ENCODE peak calls at places on chromosomes 11 and 22, in five cellular contexts. S is T47D; T is effector memory CD8-positive, alpha-beta T cell; B is HFFc6; M is ELR. I is an unnamed sample.

GRCh38 chr11:62025429-62026105 is 58.1 kb upstream of the FTH1 start:
- DNase-seq in S (no peak), T (peak), B (peak), M (peak), I (no peak)

GRCh38 chr22:40733919-40734318 is 54.6 kb downstream of the MCHR1 start:
- DNase-seq in S (no peak), T (no peak), B (no peak), M (no peak), I (no peak)

GRCh38 chr11:62411524-62411923 is 7.3 kb upstream of the SCGB1A1 start:
- DNase-seq in S (no peak), T (no peak), B (no peak), M (no peak), I (no peak)

GRCh38 chr11:102680945-102681344 is 24.6 kb downstream of the MMP27 start:
- DNase-seq in S (no peak), T (no peak), B (peak), M (peak), I (no peak)

GRCh38 chr11:79087957-79088318 is 352.9 kb downstream of the TENM4 start:
- DNase-seq in S (no peak), T (no peak), B (no peak), M (no peak), I (no peak)

GRCh38 chr11:14418801-14419417 is 59.9 kb upstream of the RRAS2 start:
- DNase-seq in S (no peak), T (no peak), B (no peak), M (peak), I (no peak)

GRCh38 chr11:82523141-82523540 is 210.5 kb downstream of the FAM181B start:
- DNase-seq in S (no peak), T (no peak), B (no peak), M (no peak), I (peak)

GRCh38 chr11:118226294-118226693 is 1.5 kb upstream of the JAML start:
- DNase-seq in S (no peak), T (no peak), B (peak), M (peak), I (no peak)

GRCh38 chr11:128328955-128329551 is 258.3 kb downstream of the ETS1 start:
- DNase-seq in S (no peak), T (no peak), B (no peak), M (peak), I (no peak)

GRCh38 chr11:2929511-2929879 is 275 bp upstream of the PHLDA2 start:
- DNase-seq in S (peak), T (no peak), B (peak), M (peak), I (no peak)

GRCh38 chr11:105986554-105986953 is 35.5 kb downstream of the MSANTD4 start:
- DNase-seq in S (no peak), T (no peak), B (no peak), M (no peak), I (no peak)

GRCh38 chr22:41636467-41636866 is 15.4 kb downstream of the XRCC6 start:
- DNase-seq in S (no peak), T (no peak), B (peak), M (peak), I (no peak)

GRCh38 chr11:20488352-20488751 is 100.8 kb downstream of the PRMT3 start:
- DNase-seq in S (no peak), T (no peak), B (no peak), M (no peak), I (peak)

GRCh38 chr11:2825261-2825885 is 60.2 kb downstream of the CDKN1C start:
- DNase-seq in S (no peak), T (no peak), B (peak), M (peak), I (no peak)

GRCh38 chr11:97460091-97460490 is 1070.3 kb downstream of the JRKL start:
- DNase-seq in S (no peak), T (no peak), B (no peak), M (no peak), I (no peak)